ENCODE peak calls at places on chromosomes 2 and 18, in eight cellular contexts. One of them, this sample, is unnamed.

GRCh38 chr2:225582355-225583116 is 183.0 kb downstream of the NYAP2 start:
- DNase-seq in effector memory CD4-positive, alpha-beta T cell: no peak
- DNase-seq in hepatocyte: no peak
- DNase-seq in uterus: no peak
- DNase-seq in CD8-positive, alpha-beta T cell: no peak
- DNase-seq in heart right ventricle: peak; percentile 6
- DNase-seq in OCI-LY7: no peak
- DNase-seq in spleen: peak; percentile 72
- DNase-seq in this sample: no peak

GRCh38 chr2:43032248-43032893 is 194.0 kb downstream of the ZFP36L2 start:
- DNase-seq in OCI-LY7: no peak
- DNase-seq in effector memory CD4-positive, alpha-beta T cell: no peak
- DNase-seq in uterus: peak; percentile 87
- DNase-seq in hepatocyte: peak; percentile 81
- DNase-seq in spleen: peak; percentile 59
- DNase-seq in heart right ventricle: peak; percentile 74
- DNase-seq in CD8-positive, alpha-beta T cell: no peak
- DNase-seq in this sample: no peak

GRCh38 chr2:19362652-19363473 is 4.4 kb upstream of the OSR1 start:
- DNase-seq in effector memory CD4-positive, alpha-beta T cell: no peak
- DNase-seq in hepatocyte: peak; percentile 90
- DNase-seq in spleen: peak; percentile 86
- DNase-seq in heart right ventricle: peak; percentile 73
- DNase-seq in OCI-LY7: peak; percentile 67
- DNase-seq in uterus: peak; percentile 86
- DNase-seq in CD8-positive, alpha-beta T cell: no peak
- DNase-seq in this sample: peak; percentile 81

GRCh38 chr2:232575404-232575746 is 24.9 kb downstream of the EIF4E2 start:
- DNase-seq in hepatocyte: no peak
- DNase-seq in spleen: no peak
- DNase-seq in OCI-LY7: no peak
- DNase-seq in uterus: no peak
- DNase-seq in CD8-positive, alpha-beta T cell: no peak
- DNase-seq in heart right ventricle: no peak
- DNase-seq in effector memory CD4-positive, alpha-beta T cell: no peak
- DNase-seq in this sample: no peak

GRCh38 chr18:29145993-29146539 is 969.1 kb upstream of the CDH2 start:
- DNase-seq in spleen: no peak
- DNase-seq in hepatocyte: no peak
- DNase-seq in OCI-LY7: no peak
- DNase-seq in uterus: no peak
- DNase-seq in heart right ventricle: no peak
- DNase-seq in effector memory CD4-positive, alpha-beta T cell: no peak
- DNase-seq in CD8-positive, alpha-beta T cell: no peak
- DNase-seq in this sample: no peak

GRCh38 chr18:44969214-44969842 is 288.6 kb downstream of the SETBP1 start:
- DNase-seq in heart right ventricle: no peak
- DNase-seq in CD8-positive, alpha-beta T cell: no peak
- DNase-seq in effector memory CD4-positive, alpha-beta T cell: no peak
- DNase-seq in uterus: no peak
- DNase-seq in spleen: no peak
- DNase-seq in OCI-LY7: no peak
- DNase-seq in hepatocyte: no peak
- DNase-seq in this sample: no peak

GRCh38 chr2:99067871-99068270 is 73.6 kb upstream of the C2orf15 start:
- DNase-seq in OCI-LY7: no peak
- DNase-seq in CD8-positive, alpha-beta T cell: no peak
- DNase-seq in hepatocyte: no peak
- DNase-seq in effector memory CD4-positive, alpha-beta T cell: no peak
- DNase-seq in heart right ventricle: no peak
- DNase-seq in uterus: no peak
- DNase-seq in spleen: no peak
- DNase-seq in this sample: no peak

GRCh38 chr2:233915133-233915532 is 2.0 kb upstream of the TRPM8 start:
- DNase-seq in hepatocyte: peak; percentile 26
- DNase-seq in uterus: no peak
- DNase-seq in spleen: no peak
- DNase-seq in CD8-positive, alpha-beta T cell: no peak
- DNase-seq in effector memory CD4-positive, alpha-beta T cell: no peak
- DNase-seq in heart right ventricle: no peak
- DNase-seq in OCI-LY7: peak; percentile 7
- DNase-seq in this sample: no peak

GRCh38 chr2:157176602-157177001 is 80.9 kb upstream of the GALNT5 start:
- DNase-seq in uterus: no peak
- DNase-seq in effector memory CD4-positive, alpha-beta T cell: no peak
- DNase-seq in heart right ventricle: no peak
- DNase-seq in hepatocyte: no peak
- DNase-seq in OCI-LY7: no peak
- DNase-seq in spleen: no peak
- DNase-seq in CD8-positive, alpha-beta T cell: no peak
- DNase-seq in this sample: no peak

GRCh38 chr2:127080941-127081769 is 25.8 kb downstream of the BIN1 start:
- DNase-seq in hepatocyte: no peak
- DNase-seq in OCI-LY7: peak; percentile 19
- DNase-seq in spleen: peak; percentile 94
- DNase-seq in uterus: peak; percentile 57
- DNase-seq in CD8-positive, alpha-beta T cell: peak; percentile 30
- DNase-seq in heart right ventricle: no peak
- DNase-seq in effector memory CD4-positive, alpha-beta T cell: peak; percentile 32
- DNase-seq in this sample: no peak

DNA sequence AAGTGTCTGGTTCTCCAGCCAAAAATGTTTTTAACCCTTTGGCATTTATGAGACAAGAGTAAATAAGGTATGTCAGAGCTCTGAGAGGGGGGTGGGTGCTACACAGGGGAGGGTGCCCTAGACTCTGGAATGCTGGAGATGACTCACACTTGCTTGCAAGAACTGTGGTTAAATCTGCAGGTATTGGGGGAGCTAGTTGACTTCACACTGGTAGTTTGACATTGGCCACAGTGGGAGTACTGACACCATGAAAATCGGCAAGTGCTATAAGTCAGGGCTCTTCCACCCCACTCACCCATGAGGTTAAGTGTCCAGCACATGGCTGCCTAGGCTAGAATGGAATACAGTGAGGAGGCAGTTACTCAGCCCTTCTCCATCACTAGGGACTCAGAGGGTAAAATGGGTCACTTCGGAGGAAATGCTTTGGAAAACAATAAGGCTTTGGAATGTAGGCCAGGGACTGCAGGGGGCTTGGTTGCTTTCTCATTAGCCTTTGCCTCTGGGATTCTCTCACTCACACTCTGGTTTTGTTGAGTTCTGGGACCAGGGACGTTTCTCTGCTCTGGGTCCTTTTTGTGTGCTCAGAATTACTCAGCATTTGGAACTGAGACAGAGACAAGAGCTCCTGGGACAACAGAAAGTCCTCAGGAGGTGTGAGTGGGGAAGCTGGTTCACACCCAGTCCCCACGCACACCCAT is 91.6 kb downstream of the ACKR3 start:
- DNase-seq in uterus: no peak
- DNase-seq in spleen: no peak
- DNase-seq in heart right ventricle: no peak
- DNase-seq in effector memory CD4-positive, alpha-beta T cell: no peak
- DNase-seq in CD8-positive, alpha-beta T cell: no peak
- DNase-seq in hepatocyte: peak; percentile 58
- DNase-seq in OCI-LY7: no peak
- DNase-seq in this sample: peak; percentile 43
- H3K27ac ChIP-seq in uterus: no peak overlapping the region
- H3K27ac ChIP-seq in spleen: no peak overlapping the region
- H3K27ac ChIP-seq in heart right ventricle: peak overlapping the region; percentile 78
- H3K27ac ChIP-seq in effector memory CD4-positive, alpha-beta T cell: no peak overlapping the region
- H3K27ac ChIP-seq in CD8-positive, alpha-beta T cell: no peak overlapping the region
- H3K27ac ChIP-seq in hepatocyte: peak overlapping the region; percentile 73
- H3K27ac ChIP-seq in OCI-LY7: no peak overlapping the region
- H3K27ac ChIP-seq in this sample: peak overlapping the region; percentile 61

DNA sequence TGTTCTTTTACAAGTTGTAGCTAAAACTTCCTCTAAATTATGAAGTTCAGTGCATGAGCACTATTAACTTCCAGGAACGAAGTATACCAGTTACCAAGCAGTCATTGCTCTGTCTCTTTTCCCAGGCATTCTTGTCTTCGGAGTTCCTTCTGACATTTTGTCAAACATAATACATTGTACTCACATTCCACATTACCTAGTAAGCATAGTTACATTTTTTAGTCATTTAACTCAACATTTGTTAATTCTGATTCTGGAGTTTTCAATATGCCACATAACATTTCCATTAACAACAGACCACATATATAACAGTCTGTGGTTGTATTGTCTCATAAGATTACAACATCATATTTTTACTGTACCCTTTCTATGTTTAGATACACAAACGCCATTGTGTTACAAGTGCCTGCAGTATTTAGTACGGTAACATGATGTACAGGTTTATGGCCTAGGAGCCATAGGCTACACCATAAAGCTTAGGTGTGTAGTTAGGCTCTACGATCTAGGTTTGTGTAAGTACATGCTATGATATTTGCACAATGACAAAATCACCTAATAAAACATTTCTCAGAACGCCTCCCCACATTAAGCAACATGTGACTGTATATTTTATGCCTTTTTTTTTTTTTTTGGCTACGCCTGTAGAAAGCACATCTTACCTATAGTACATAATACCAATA is 187.1 kb downstream of the DYM start:
- DNase-seq in uterus: no peak
- DNase-seq in CD8-positive, alpha-beta T cell: no peak
- DNase-seq in heart right ventricle: no peak
- DNase-seq in spleen: no peak
- DNase-seq in OCI-LY7: no peak
- DNase-seq in hepatocyte: no peak
- DNase-seq in effector memory CD4-positive, alpha-beta T cell: no peak
- DNase-seq in this sample: no peak
- H3K27ac ChIP-seq in uterus: no peak overlapping the region
- H3K27ac ChIP-seq in CD8-positive, alpha-beta T cell: no peak overlapping the region
- H3K27ac ChIP-seq in heart right ventricle: no peak overlapping the region
- H3K27ac ChIP-seq in spleen: no peak overlapping the region
- H3K27ac ChIP-seq in OCI-LY7: no peak overlapping the region
- H3K27ac ChIP-seq in hepatocyte: peak overlapping the region; percentile 3
- H3K27ac ChIP-seq in effector memory CD4-positive, alpha-beta T cell: no peak overlapping the region
- H3K27ac ChIP-seq in this sample: no peak overlapping the region

GRCh38 chr2:73225513-73226360 is 7.3 kb downstream of the PRADC1 start:
- DNase-seq in uterus: no peak
- DNase-seq in hepatocyte: no peak
- DNase-seq in OCI-LY7: no peak
- DNase-seq in CD8-positive, alpha-beta T cell: no peak
- DNase-seq in effector memory CD4-positive, alpha-beta T cell: no peak
- DNase-seq in spleen: no peak
- DNase-seq in heart right ventricle: no peak
- DNase-seq in this sample: no peak
- H3K27ac ChIP-seq in uterus: no peak overlapping the region
- H3K27ac ChIP-seq in hepatocyte: no peak overlapping the region
- H3K27ac ChIP-seq in OCI-LY7: no peak overlapping the region
- H3K27ac ChIP-seq in CD8-positive, alpha-beta T cell: no peak overlapping the region
- H3K27ac ChIP-seq in effector memory CD4-positive, alpha-beta T cell: no peak overlapping the region
- H3K27ac ChIP-seq in spleen: no peak overlapping the region
- H3K27ac ChIP-seq in heart right ventricle: no peak overlapping the region
- H3K27ac ChIP-seq in this sample: no peak overlapping the region

GRCh38 chr2:85325466-85325811 is 2.4 kb downstream of the TGOLN2 start:
- DNase-seq in OCI-LY7: no peak
- DNase-seq in heart right ventricle: no peak
- DNase-seq in effector memory CD4-positive, alpha-beta T cell: no peak
- DNase-seq in CD8-positive, alpha-beta T cell: no peak
- DNase-seq in uterus: no peak
- DNase-seq in spleen: no peak
- DNase-seq in hepatocyte: no peak
- DNase-seq in this sample: no peak
- H3K27ac ChIP-seq in OCI-LY7: no peak overlapping the region
- H3K27ac ChIP-seq in heart right ventricle: no peak overlapping the region
- H3K27ac ChIP-seq in effector memory CD4-positive, alpha-beta T cell: peak overlapping the region; percentile 95
- H3K27ac ChIP-seq in CD8-positive, alpha-beta T cell: peak overlapping the region; percentile 97
- H3K27ac ChIP-seq in uterus: no peak overlapping the region
- H3K27ac ChIP-seq in spleen: no peak overlapping the region
- H3K27ac ChIP-seq in hepatocyte: peak overlapping the region; percentile 98
- H3K27ac ChIP-seq in this sample: no peak overlapping the region

DNA sequence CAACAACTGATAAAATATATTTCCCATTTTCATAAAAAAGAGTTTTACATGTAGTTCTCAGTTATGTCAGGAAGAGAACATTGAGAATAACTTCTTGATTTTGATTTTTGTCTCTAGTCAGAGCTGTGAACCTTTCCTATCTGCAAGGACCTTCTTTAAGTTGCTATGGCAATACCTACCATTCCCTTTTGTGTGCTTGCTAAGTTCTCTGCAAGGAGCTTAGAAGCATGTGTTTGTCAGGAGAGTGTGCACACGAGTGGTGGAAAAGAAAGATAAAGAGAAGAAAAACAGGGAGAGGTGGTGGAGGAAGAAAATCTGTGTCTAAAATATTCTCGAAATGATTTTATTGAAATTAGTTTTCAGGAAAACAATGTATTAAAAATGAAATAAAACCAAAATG is 140.3 kb upstream of the SLC8A1 start:
- DNase-seq in spleen: no peak
- DNase-seq in effector memory CD4-positive, alpha-beta T cell: no peak
- DNase-seq in heart right ventricle: no peak
- DNase-seq in OCI-LY7: no peak
- DNase-seq in CD8-positive, alpha-beta T cell: no peak
- DNase-seq in uterus: no peak
- DNase-seq in hepatocyte: no peak
- DNase-seq in this sample: no peak
- H3K27ac ChIP-seq in spleen: no peak overlapping the region
- H3K27ac ChIP-seq in effector memory CD4-positive, alpha-beta T cell: no peak overlapping the region
- H3K27ac ChIP-seq in heart right ventricle: no peak overlapping the region
- H3K27ac ChIP-seq in OCI-LY7: no peak overlapping the region
- H3K27ac ChIP-seq in CD8-positive, alpha-beta T cell: no peak overlapping the region
- H3K27ac ChIP-seq in uterus: no peak overlapping the region
- H3K27ac ChIP-seq in hepatocyte: no peak overlapping the region
- H3K27ac ChIP-seq in this sample: no peak overlapping the region